ENCODE peak calls at places on chromosomes 2 and 18, in eight cellular contexts. C is SIG-M5; O is activated naive CD4-positive, alpha-beta T cell treated with anti-CD3 and anti-CD28 coated beads for 36 hours; M is non-pigmented ciliary epithelial cell; S is SK-MEL-5; U is GM12891; E is EL; D is Daoy. W is an unnamed sample.
A peak's percentile ranks its signal among the peaks of the same experiment; 100 is the strongest.

GRCh38 chr2:172229125-172229524 is 126.4 kb upstream of the DLX2 start:
- DNase-seq in U (no peak), E (no peak), D (no peak), S (no peak), O (no peak), C (no peak), M (no peak), W (no peak)

GRCh38 chr2:119212139-119212800 is 11.4 kb upstream of the STEAP3 start:
- DNase-seq in E (no peak), D (no peak), S (no peak), O (no peak), U (no peak), M (no peak), C (no peak), W (no peak)

GRCh38 chr18:55861266-55861665 is 273.3 kb upstream of the TCF4 start:
- DNase-seq in O (no peak), M (no peak), E (peak; percentile 50), U (no peak), D (peak; percentile 32), S (peak; percentile 65), C (no peak), W (no peak)

GRCh38 chr18:11343096-11343495 is 193.7 kb upstream of the PIEZO2 start:
- DNase-seq in S (no peak), U (no peak), C (no peak), E (no peak), M (no peak), D (no peak), O (no peak), W (no peak)

GRCh38 chr2:138716183-138716582 is 64.0 kb downstream of the NXPH2 start:
- DNase-seq in E (no peak), U (no peak), C (no peak), D (no peak), M (no peak), S (peak; percentile 56), O (no peak), W (no peak)

GRCh38 chr2:190911813-190912212 is 31.2 kb downstream of the GLS start:
- DNase-seq in D (peak; percentile 19), O (no peak), M (no peak), U (no peak), E (peak; percentile 48), S (no peak), C (no peak), W (no peak)

GRCh38 chr2:64338910-64339500 is 115.0 kb upstream of the LGALSL start:
- DNase-seq in S (no peak), M (peak; percentile 48), D (peak; percentile 81), E (peak; percentile 6), C (no peak), U (no peak), O (peak; percentile 45), W (no peak)

GRCh38 chr2:179429597-179429996 is 165.0 kb upstream of the SESTD1 start:
- DNase-seq in O (no peak), C (no peak), S (no peak), E (no peak), D (no peak), U (no peak), M (no peak), W (no peak)

GRCh38 chr2:43950383-43951008 is 45.3 kb downstream of the LRPPRC start:
- DNase-seq in M (no peak), C (no peak), E (peak; percentile 38), D (peak; percentile 8), U (no peak), O (peak; percentile 8), S (peak; percentile 82), W (no peak)

GRCh38 chr2:45334241-45334860 is 276.7 kb downstream of the SRBD1 start:
- DNase-seq in C (no peak), M (no peak), U (no peak), O (no peak), S (no peak), D (no peak), E (no peak), W (no peak)

GRCh38 chr2:225355788-225356187 is 43.7 kb upstream of the NYAP2 start:
- DNase-seq in S (no peak), O (no peak), U (no peak), D (no peak), M (no peak), C (no peak), E (no peak), W (no peak)

GRCh38 chr2:198662916-198663315 is 794.8 kb downstream of the SATB2 start:
- DNase-seq in C (no peak), O (no peak), M (no peak), S (no peak), E (no peak), D (no peak), U (no peak), W (no peak)

GRCh38 chr2:83826601-83827000 is 632.5 kb downstream of the SUCLG1 start:
- DNase-seq in U (no peak), M (no peak), O (no peak), D (no peak), S (no peak), E (no peak), C (no peak), W (no peak)

GRCh38 chr2:25374827-25375226 is 33.1 kb upstream of the DNMT3A start:
- DNase-seq in D (no peak), S (no peak), O (no peak), U (no peak), C (no peak), E (no peak), M (no peak), W (no peak)

GRCh38 chr18:27712066-27712465 is 464.9 kb downstream of the CDH2 start:
- DNase-seq in E (no peak), M (no peak), C (no peak), O (no peak), S (no peak), U (no peak), D (no peak), W (no peak)

GRCh38 chr2:156339866-156340265 is 7.3 kb upstream of the NR4A2 start:
- DNase-seq in S (no peak), O (no peak), E (no peak), C (no peak), D (no peak), M (no peak), U (no peak), W (no peak)

GRCh38 chr2:225041871-225042799 is at the start of gene DOCK10:
- DNase-seq in O (peak; percentile 60), D (peak; percentile 57), M (no peak), U (peak; percentile 38), C (no peak), E (peak; percentile 71), S (peak; percentile 32), W (peak; percentile 55)

GRCh38 chr18:77067315-77068061 is 65.1 kb downstream of the MBP start:
- DNase-seq in C (peak; percentile 8), M (peak; percentile 88), U (no peak), O (peak; percentile 77), D (peak; percentile 90), E (peak; percentile 90), S (peak; percentile 11), W (peak; percentile 99)

GRCh38 chr2:19767876-19768275 is 133.9 kb downstream of the TTC32 start:
- DNase-seq in C (no peak), S (no peak), E (peak; percentile 55), M (no peak), U (no peak), D (no peak), O (no peak), W (no peak)

GRCh38 chr2:168254158-168254935 is 7.0 kb upstream of the STK39 start:
- DNase-seq in E (peak; percentile 85), C (no peak), M (no peak), S (no peak), O (no peak), U (no peak), D (peak; percentile 14), W (no peak)